ENCODE peak calls at places on chromosomes 7 and 10, in five cellular contexts. B, N, D, T and H are unnamed samples. For H3K4me1, the result is how much of the 10 kb centered on the place peaks cover.

GRCh38 chr10:67818323-67818722 is 19.7 kb downstream of the DNAJC12 start:
- DNase-seq in B (peak), N (no peak), D (no peak), T (no peak), H (peak)

GRCh38 chr7:64687249-64687648 is 21.3 kb downstream of the ZNF107 start:
- DNase-seq in B (no peak), N (no peak), D (no peak), T (no peak), H (no peak)

GRCh38 chr7:22387583-22387982 is 30.6 kb upstream of the RAPGEF5 start:
- DNase-seq in B (peak), N (no peak), D (no peak), T (no peak), H (no peak)

GRCh38 chr10:125027889-125028288 is 86.0 kb downstream of the ZRANB1 start:
- DNase-seq in B (no peak), N (no peak), D (no peak), T (no peak), H (no peak)

GRCh38 chr10:85650791-85651506 is 715.6 kb downstream of the GRID1 start:
- DNase-seq in B (no peak), N (no peak), D (no peak), T (no peak), H (no peak)

GRCh38 chr7:43296306-43296705 is 183.9 kb downstream of the HECW1 start:
- DNase-seq in B (peak), N (no peak), D (no peak), T (no peak), H (peak)

GRCh38 chr10:106973301-106973700 is 191.2 kb downstream of the SORCS1 start:
- DNase-seq in B (no peak), N (no peak), D (peak), T (no peak), H (no peak)

GRCh38 chr10:58511765-58512469 is 755 bp upstream of the BICC1 start:
- DNase-seq in B (peak), N (peak), D (no peak), T (peak), H (no peak)

GRCh38 chr10:132366006-132366405 is 31.0 kb upstream of the PWWP2B start:
- DNase-seq in B (no peak), N (no peak), D (no peak), T (no peak), H (no peak)

GRCh38 chr7:1460757-1461639 is 1.7 kb upstream of the MICALL2 start:
- DNase-seq in B (peak), N (no peak), D (no peak), T (no peak), H (peak)

GRCh38 chr7:122521767-122522166 is 177.2 kb downstream of the RNF133 start:
- DNase-seq in B (no peak), N (no peak), D (no peak), T (no peak), H (no peak)

GRCh38 chr10:30313579-30314376 is 35.3 kb downstream of the MTPAP start:
- DNase-seq in B (no peak), N (no peak), D (no peak), T (no peak), H (no peak)

GRCh38 chr7:130369831-130370230 is 10.5 kb upstream of the CPA1 start:
- DNase-seq in B (no peak), N (no peak), D (no peak), T (no peak), H (peak)

GRCh38 chr10:59561397-59562121 is 148.1 kb downstream of the SLC16A9 start:
- DNase-seq in B (peak), N (no peak), D (no peak), T (no peak), H (no peak)

GRCh38 chr10:1205450-1206030 is 149.4 kb downstream of the WDR37 start:
- DNase-seq in B (no peak), N (no peak), D (no peak), T (peak), H (no peak)

GRCh38 chr7:112204776-112205347 is 1.3 kb downstream of the DOCK4 start:
- DNase-seq in B (no peak), N (no peak), D (no peak), T (no peak), H (peak)

DNA sequence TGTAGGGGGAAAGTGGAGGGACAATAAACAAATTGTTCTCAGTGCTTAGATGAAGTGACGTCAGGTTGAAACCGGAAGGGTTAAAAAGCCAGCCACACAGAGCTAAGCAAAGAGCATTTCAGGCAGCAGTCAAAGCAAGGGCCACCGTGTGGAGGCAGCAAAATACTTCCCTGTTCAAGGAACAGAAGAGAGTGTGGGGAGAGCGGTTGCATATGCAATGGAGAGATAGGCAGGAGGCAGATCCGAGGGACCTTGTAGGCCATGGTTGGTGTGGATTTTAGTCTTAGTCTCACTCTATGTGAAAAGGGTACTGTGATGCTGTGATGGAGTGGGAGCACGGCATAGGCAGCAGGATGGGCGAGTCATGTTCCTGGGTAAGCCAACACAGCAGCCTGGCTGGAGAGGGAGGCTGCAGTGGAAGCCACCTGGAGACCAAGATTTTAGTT is 3.8 kb upstream of the STN1 start:
- DNase-seq in B (peak), N (no peak), D (no peak), T (peak), H (no peak)
- H4K91ac ChIP-seq in B (no peak), N (no peak), D (no peak), T (no peak), H (peak)

DNA sequence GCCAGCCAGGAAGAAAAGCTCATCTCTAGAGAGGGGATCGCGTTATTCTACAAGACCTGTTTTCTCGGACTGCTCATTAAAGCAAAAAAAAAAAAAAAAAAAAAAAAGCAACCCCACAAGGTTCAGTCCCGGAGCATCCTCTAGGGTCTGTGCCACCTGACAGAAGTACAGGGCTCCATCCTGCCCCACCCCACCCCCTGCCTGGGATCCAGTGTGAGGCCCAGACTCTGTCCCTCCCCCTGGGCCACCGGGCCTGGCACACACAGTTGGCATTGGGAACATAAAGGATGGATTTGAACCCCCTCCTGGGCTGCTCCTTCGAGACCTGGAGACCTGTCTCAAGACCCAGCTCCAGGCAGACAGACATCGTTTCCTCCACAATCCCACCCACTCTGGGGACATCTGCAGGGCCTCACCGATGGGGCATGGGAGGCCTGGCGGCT is 685 bp downstream of the ORAI2 start:
- DNase-seq in B (peak), N (no peak), D (no peak), T (no peak), H (no peak)
- H3K4me1 ChIP-seq in B (under half), N (under half), D (under half), T (under half), H (under half)

GRCh38 chr10:3887404-3887803 is 102.4 kb upstream of the KLF6 start:
- DNase-seq in B (no peak), N (no peak), D (no peak), T (no peak), H (no peak)

GRCh38 chr10:3887885-3888476 is 103.0 kb upstream of the KLF6 start:
- DNase-seq in B (peak), N (no peak), D (peak), T (peak), H (peak)

GRCh38 chr10:3882855-3883254 is 97.8 kb upstream of the KLF6 start:
- DNase-seq in B (no peak), N (no peak), D (no peak), T (no peak), H (no peak)

GRCh38 chr10:3886666-3887251 is 101.8 kb upstream of the KLF6 start:
- DNase-seq in B (peak), N (no peak), D (no peak), T (no peak), H (peak)

GRCh38 chr10:3886191-3886590 is 101.2 kb upstream of the KLF6 start:
- DNase-seq in B (peak), N (peak), D (no peak), T (peak), H (peak)
- H4K91ac ChIP-seq in B (peak), N (no peak), D (no peak), T (no peak), H (no peak)

DNA sequence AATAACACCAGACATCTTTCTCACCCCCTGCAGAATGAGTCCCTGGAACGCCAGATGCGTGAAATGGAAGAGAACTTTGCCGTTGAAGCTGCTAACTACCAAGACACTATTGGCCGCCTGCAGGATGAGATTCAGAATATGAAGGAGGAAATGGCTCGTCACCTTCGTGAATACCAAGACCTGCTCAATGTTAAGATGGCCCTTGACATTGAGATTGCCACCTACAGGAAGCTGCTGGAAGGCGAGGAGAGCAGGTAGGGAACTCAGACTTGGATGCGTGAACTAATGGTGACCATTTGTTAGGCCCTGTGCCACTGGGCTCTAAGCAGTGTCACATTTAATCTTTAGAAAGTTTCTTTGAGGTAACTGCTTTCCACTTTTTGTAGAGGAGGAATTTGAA is 7.1 kb downstream of the VIM start:
- DNase-seq in B (no peak), N (no peak), D (no peak), T (peak), H (peak)
- H3K4me1 ChIP-seq in B (under half), N (under half), D (under half), T (under half), H (under half)

DNA sequence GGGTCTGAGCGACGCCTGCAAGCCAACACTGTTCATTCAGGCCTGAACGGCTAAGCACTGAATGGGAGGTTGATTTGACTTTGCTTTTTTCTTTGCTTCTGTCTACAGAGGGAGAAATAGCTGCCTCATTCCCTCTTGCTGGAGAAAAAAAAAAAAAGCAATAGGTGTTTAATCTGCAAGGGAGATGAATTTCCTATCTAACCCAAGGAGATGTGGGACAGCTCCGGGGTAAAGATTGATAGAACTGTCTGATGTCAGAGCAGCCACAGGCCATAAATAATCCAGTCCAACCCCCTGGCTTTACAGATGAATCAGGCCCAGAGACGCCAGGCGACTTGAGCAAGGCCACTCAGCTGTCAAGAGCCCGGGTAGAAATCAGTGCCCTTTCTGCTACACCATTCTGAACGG is 168.0 kb downstream of the ARHGAP12 start:
- DNase-seq in B (no peak), N (no peak), D (no peak), T (no peak), H (peak)
- H4K91ac ChIP-seq in B (peak), N (no peak), D (no peak), T (no peak), H (no peak)

GRCh38 chr10:71216363-71216695 is 4.0 kb downstream of the UNC5B start:
- DNase-seq in B (no peak), N (no peak), D (no peak), T (no peak), H (no peak)
- H3K4me1 ChIP-seq in B (under half), N (under half), D (under half), T (under half), H (under half)